ENCODE peak calls at places on chromosomes 6 and 20, in ten cellular contexts. B is uterus, C is fibroblast of lung, X is sigmoid colon, E is breast epithelium, F is pancreas, H is IMR-90, U is heart left ventricle, G is gastrocnemius medialis, M is spleen. D is an unnamed sample.
A peak's percentile ranks its signal among the peaks of the same experiment; 100 is the strongest.

GRCh38 chr20:16528078-16528477 is 45.2 kb downstream of the KIF16B start:
- DNase-seq in B (peak; percentile 60), C (peak; percentile 95), X (no peak), E (peak; percentile 36), F (peak; percentile 50), H (peak; percentile 96), U (no peak), G (peak; percentile 86), M (no peak), D (no peak)

GRCh38 chr6:2534406-2535139 is 216.1 kb downstream of the MYLK4 start:
- DNase-seq in B (no peak), C (peak; percentile 54), X (no peak), E (no peak), F (no peak), H (no peak), U (no peak), G (no peak), M (no peak), D (no peak)

GRCh38 chr20:38209054-38209675 is 44.1 kb upstream of the TGM2 start:
- DNase-seq in B (no peak), C (no peak), X (peak; percentile 60), E (no peak), F (no peak), H (no peak), U (peak; percentile 79), G (no peak), M (no peak), D (peak; percentile 82)

GRCh38 chr6:12431023-12431422 is 140.9 kb downstream of the EDN1 start:
- DNase-seq in B (no peak), C (no peak), X (no peak), E (no peak), F (no peak), H (no peak), U (no peak), G (no peak), M (no peak), D (no peak)

GRCh38 chr6:37688088-37688850 is 9.4 kb downstream of the MDGA1 start:
- DNase-seq in B (no peak), C (no peak), X (no peak), E (no peak), F (no peak), H (no peak), U (no peak), G (no peak), M (no peak), D (no peak)

GRCh38 chr6:33197431-33198048 is 2.9 kb downstream of the RXRB start:
- DNase-seq in B (no peak), C (peak; percentile 72), X (no peak), E (no peak), F (peak; percentile 70), H (peak; percentile 56), U (no peak), G (peak; percentile 51), M (peak; percentile 75), D (no peak)

GRCh38 chr6:137223370-137224131 is 4.4 kb upstream of the IFNGR1 start:
- DNase-seq in B (no peak), C (peak; percentile 78), X (peak; percentile 75), E (peak; percentile 52), F (no peak), H (peak; percentile 70), U (peak; percentile 40), G (peak; percentile 47), M (no peak), D (no peak)

GRCh38 chr6:71332012-71332411 is 43.4 kb downstream of the OGFRL1 start:
- DNase-seq in B (no peak), C (no peak), X (no peak), E (no peak), F (no peak), H (peak; percentile 49), U (no peak), G (no peak), M (no peak), D (no peak)

GRCh38 chr6:155499574-155499973 is 43.9 kb upstream of the NOX3 start:
- DNase-seq in B (no peak), C (no peak), X (no peak), E (no peak), F (no peak), H (no peak), U (no peak), G (no peak), M (no peak), D (no peak)

GRCh38 chr20:63383556-63383955 is 22.4 kb upstream of the CHRNA4 start:
- DNase-seq in B (no peak), C (no peak), X (no peak), E (no peak), F (no peak), H (no peak), U (no peak), G (no peak), M (no peak), D (no peak)

GRCh38 chr20:63381781-63382431 is 20.8 kb upstream of the CHRNA4 start:
- DNase-seq in B (no peak), C (no peak), X (no peak), E (no peak), F (no peak), H (no peak), U (no peak), G (no peak), M (no peak), D (no peak)

GRCh38 chr20:63380346-63380870 is 19.3 kb upstream of the CHRNA4 start:
- DNase-seq in B (no peak), C (no peak), X (no peak), E (no peak), F (no peak), H (no peak), U (no peak), G (no peak), M (no peak), D (no peak)

GRCh38 chr20:63384336-63384735 is 23.2 kb upstream of the CHRNA4 start:
- DNase-seq in B (no peak), C (no peak), X (no peak), E (no peak), F (no peak), H (no peak), U (no peak), G (no peak), M (no peak), D (no peak)

GRCh38 chr20:63382551-63383300 is 21.6 kb upstream of the CHRNA4 start:
- DNase-seq in B (no peak), C (no peak), X (no peak), E (no peak), F (no peak), H (no peak), U (no peak), G (no peak), M (no peak), D (no peak)
- H3K27me3 ChIP-seq in B (no peaks in the 10 kb centered on the region), C (no peaks in the 10 kb centered on the region), X (peaks cover 69% of the 10 kb centered on the region), E (peaks cover 3% of the 10 kb centered on the region), F (peaks cover 15% of the 10 kb centered on the region), H (peaks cover 7% of the 10 kb centered on the region), U (peaks cover 6% of the 10 kb centered on the region), G (peaks cover 44% of the 10 kb centered on the region), M (no peaks in the 10 kb centered on the region), D (peaks cover 68% of the 10 kb centered on the region)

DNA sequence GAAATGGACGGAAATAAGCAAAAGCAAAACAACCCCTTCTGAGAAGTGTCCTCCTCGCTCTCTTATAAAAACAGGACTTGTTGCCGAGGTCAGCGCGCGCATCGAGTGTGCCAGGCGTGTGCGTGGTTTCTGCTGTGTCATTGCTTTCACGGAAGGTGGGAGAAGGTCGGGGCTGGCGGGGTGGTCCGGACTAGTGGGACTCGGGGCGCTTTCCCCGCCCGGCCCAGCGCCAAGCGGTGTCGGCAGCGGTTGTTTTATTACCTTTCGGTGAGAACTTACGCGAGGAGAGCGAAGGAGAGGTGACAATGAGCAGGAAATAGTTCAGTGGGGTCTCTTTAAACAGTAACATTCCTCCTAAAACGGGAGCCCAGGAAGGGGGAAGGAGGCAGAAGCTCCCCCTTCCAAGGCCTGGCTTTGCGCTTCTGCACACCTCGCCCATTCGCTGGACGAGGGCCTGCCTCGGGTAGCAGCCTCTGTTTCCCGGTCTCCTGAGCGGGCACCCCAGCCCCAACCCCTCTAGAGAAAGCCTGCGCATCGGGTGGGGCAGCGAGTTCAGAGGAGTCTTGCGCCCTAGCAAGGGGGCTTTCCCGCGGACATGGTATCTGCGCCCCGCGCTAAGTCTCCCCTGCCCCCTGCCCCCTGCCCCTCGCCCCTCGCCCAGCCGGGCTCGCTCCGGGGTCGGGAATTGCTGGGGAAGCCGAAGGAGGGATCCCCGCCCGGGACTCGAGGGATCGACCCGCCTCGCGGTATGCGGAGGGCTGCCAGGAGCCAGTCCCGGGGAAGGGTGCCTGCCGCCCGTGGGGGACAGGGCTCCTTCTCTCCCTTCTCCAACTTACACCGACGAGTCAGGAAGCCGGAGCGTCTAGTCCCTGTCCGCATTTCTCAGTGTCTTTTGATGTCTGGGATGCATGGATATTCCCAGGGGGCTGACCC is 1.2 kb upstream of the TBXT start:
- DNase-seq in B (no peak), C (no peak), X (no peak), E (no peak), F (no peak), H (no peak), U (no peak), G (no peak), M (no peak), D (no peak)
- H3K4me1 ChIP-seq in B (peaks cover 26% of the 10 kb centered on the region), C (no peaks in the 10 kb centered on the region), X (no peaks in the 10 kb centered on the region), E (no peaks in the 10 kb centered on the region), F (no peaks in the 10 kb centered on the region), H (no peaks in the 10 kb centered on the region), U (peaks cover 31% of the 10 kb centered on the region), G (peaks cover 6% of the 10 kb centered on the region), M (peaks cover 37% of the 10 kb centered on the region), D (peaks cover 54% of the 10 kb centered on the region)

GRCh38 chr6:16239090-16239797 is 857 bp downstream of the GMPR start:
- DNase-seq in B (peak; percentile 64), C (peak; percentile 41), X (peak; percentile 88), E (no peak), F (no peak), H (peak; percentile 44), U (peak; percentile 75), G (peak; percentile 98), M (peak; percentile 85), D (peak; percentile 80)
- TF ChIP-seq CTCF in B (peak; percentile 36), C (peak; percentile 13), X (peak; percentile 28), E (no peak), F (peak; percentile 49), H (peak; percentile 27), U (peak; percentile 14), G (peak; percentile 75), M (peak; percentile 62), D (peak; percentile 66)

DNA sequence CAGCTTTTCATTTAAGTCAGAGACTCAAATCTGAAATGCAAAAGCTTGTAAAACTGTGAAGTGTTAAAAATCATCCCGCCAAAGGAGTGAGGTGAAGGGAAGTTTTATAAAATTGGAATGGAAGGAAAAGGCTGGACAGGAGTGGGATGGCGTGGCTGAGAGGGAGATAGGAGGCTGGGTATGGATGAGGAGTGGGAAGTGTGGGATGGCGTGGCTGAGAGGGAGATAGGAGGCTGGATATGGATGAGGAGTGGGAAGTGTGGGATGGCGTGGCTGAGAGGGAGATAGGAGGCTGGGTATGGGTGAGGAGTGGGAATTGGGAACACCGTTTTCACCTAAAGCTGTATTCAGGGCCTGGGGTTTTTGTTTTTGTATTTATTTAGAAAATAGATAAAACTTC is 59.4 kb upstream of the NKX2-2 start:
- DNase-seq in B (no peak), C (no peak), X (no peak), E (no peak), F (no peak), H (no peak), U (no peak), G (no peak), M (no peak), D (no peak)
- H3K27me3 ChIP-seq in B (no peaks in the 10 kb centered on the region), C (no peaks in the 10 kb centered on the region), X (peaks cover 12% of the 10 kb centered on the region), E (no peaks in the 10 kb centered on the region), F (peaks cover 14% of the 10 kb centered on the region), H (no peaks in the 10 kb centered on the region), U (peaks cover 8% of the 10 kb centered on the region), G (no peaks in the 10 kb centered on the region), M (no peaks in the 10 kb centered on the region), D (peaks cover 77% of the 10 kb centered on the region)

D was measured in left ventricle myocardium inferior.